ENCODE peak calls at places on chromosome 15, in five cellular contexts. F is A549, L is GM12878, N is HepG2, G is K562. A is an unnamed sample.
A peak's percentile ranks its signal among the peaks of the same experiment; 100 is the strongest.

GRCh38 chr15:67805871-67806538 is 19.3 kb upstream of the SKOR1 start:
- DNase-seq in F (no peak), L (no peak), N (no peak), G (no peak), A (no peak)

GRCh38 chr15:39034816-39035215 is 470.2 kb upstream of the RASGRP1 start:
- DNase-seq in F (no peak), L (no peak), N (no peak), G (no peak), A (no peak)

GRCh38 chr15:80701676-80702311 is 6.7 kb downstream of the ABHD17C start:
- DNase-seq in F (no peak), L (no peak), N (no peak), G (no peak), A (no peak)

GRCh38 chr15:65374334-65374733 is 3.5 kb downstream of the IGDCC3 start:
- DNase-seq in F (no peak), L (no peak), N (no peak), G (no peak), A (no peak)

GRCh38 chr15:68310178-68310810 is 32.7 kb downstream of the FEM1B start:
- DNase-seq in F (no peak), L (no peak), N (no peak), G (no peak), A (no peak)

GRCh38 chr15:47794266-47794914 is 77.1 kb downstream of the SEMA6D start:
- DNase-seq in F (no peak), L (no peak), N (no peak), G (no peak), A (no peak)

GRCh38 chr15:69391046-69391757 is 22.9 kb upstream of the KIF23 start:
- DNase-seq in F (no peak), L (no peak), N (no peak), G (no peak), A (no peak)

GRCh38 chr15:39530446-39531342 is 50.2 kb upstream of the THBS1 start:
- DNase-seq in F (no peak), L (no peak), N (no peak), G (no peak), A (peak; percentile 14)

GRCh38 chr15:85587707-85588441 is 206.9 kb downstream of the KLHL25 start:
- DNase-seq in F (no peak), L (no peak), N (no peak), G (no peak), A (peak; percentile 82)

GRCh38 chr15:36887214-36888017 is 212.9 kb downstream of the MEIS2 start:
- DNase-seq in F (no peak), L (no peak), N (no peak), G (peak; percentile 18), A (no peak)

GRCh38 chr15:87597346-87598052 is 659.0 kb downstream of the NTRK3 start:
- DNase-seq in F (no peak), L (no peak), N (no peak), G (peak; percentile 25), A (no peak)

GRCh38 chr15:46394463-46394862 is 759.6 kb downstream of the SQOR start:
- DNase-seq in F (no peak), L (no peak), N (no peak), G (no peak), A (no peak)

GRCh38 chr15:55742927-55743614 is at the start of gene PRTG:
- DNase-seq in F (peak; percentile 74), L (no peak), N (peak; percentile 72), G (peak; percentile 37), A (peak; percentile 69)

GRCh38 chr15:31905054-31905453 is 125.3 kb upstream of the CHRNA7 start:
- DNase-seq in F (no peak), L (no peak), N (no peak), G (no peak), A (no peak)

GRCh38 chr15:39534996-39535395 is 45.9 kb upstream of the THBS1 start:
- DNase-seq in F (no peak), L (no peak), N (no peak), G (no peak), A (no peak)

GRCh38 chr15:80953953-80954778 is 35.5 kb downstream of the MESD start:
- DNase-seq in F (no peak), L (no peak), N (peak; percentile 79), G (peak; percentile 25), A (peak; percentile 31)

GRCh38 chr15:87623832-87624231 is 632.7 kb downstream of the NTRK3 start:
- DNase-seq in F (no peak), L (no peak), N (no peak), G (peak; percentile 40), A (no peak)

GRCh38 chr15:39787479-39787878 is 4.8 kb upstream of the FSIP1 start:
- DNase-seq in F (no peak), L (no peak), N (peak; percentile 72), G (no peak), A (no peak)

GRCh38 chr15:68620721-68621528 is 42.1 kb downstream of the CORO2B start:
- DNase-seq in F (no peak), L (no peak), N (no peak), G (no peak), A (peak; percentile 98)

GRCh38 chr15:62853114-62853832 is 189.3 kb upstream of the TPM1 start:
- DNase-seq in F (no peak), L (no peak), N (peak; percentile 80), G (no peak), A (no peak)

GRCh38 chr15:27850050-27850449 is 249.1 kb downstream of the OCA2 start:
- DNase-seq in F (no peak), L (no peak), N (no peak), G (no peak), A (no peak)

GRCh38 chr15:73873889-73874511 is 636 bp downstream of the TBC1D21 start:
- DNase-seq in F (peak; percentile 19), L (no peak), N (peak; percentile 52), G (peak; percentile 57), A (peak; percentile 68)

GRCh38 chr15:25784876-25785642 is 78.1 kb downstream of the ATP10A start:
- DNase-seq in F (no peak), L (no peak), N (no peak), G (no peak), A (peak; percentile 94)

GRCh38 chr15:25785643-25786029 is 77.5 kb downstream of the ATP10A start:
- DNase-seq in F (no peak), L (no peak), N (no peak), G (no peak), A (no peak)

GRCh38 chr15:25784141-25784540 is 79.0 kb downstream of the ATP10A start:
- DNase-seq in F (no peak), L (no peak), N (no peak), G (no peak), A (peak; percentile 25)

GRCh38 chr15:25783134-25783533 is 80.0 kb downstream of the ATP10A start:
- DNase-seq in F (no peak), L (no peak), N (no peak), G (no peak), A (no peak)

GRCh38 chr15:25783607-25784131 is 79.5 kb downstream of the ATP10A start:
- DNase-seq in F (peak; percentile 25), L (no peak), N (no peak), G (peak; percentile 42), A (peak; percentile 38)
- TF ChIP-seq SMC3 in F (peak; percentile 19), L (no peak), N (peak; percentile 10), G (no peak), A (peak; percentile 23)

GRCh38 chr15:29917600-29918597 is 95.6 kb upstream of the TJP1 start:
- DNase-seq in F (no peak), L (no peak), N (no peak), G (no peak), A (peak; percentile 85)
- TF ChIP-seq RAD21 in F (no peak), L (no peak), N (no peak), G (no peak), A (no peak)

GRCh38 chr15:88913017-88913849 is at the start of gene MFGE8:
- DNase-seq in F (peak; percentile 87), L (no peak), N (peak; percentile 31), G (peak; percentile 85), A (peak; percentile 72)
- TF ChIP-seq POLR2A in F (peak; percentile 96), L (peak; percentile 63), N (no peak), G (peak; percentile 81), A (peak; percentile 96)

DNA sequence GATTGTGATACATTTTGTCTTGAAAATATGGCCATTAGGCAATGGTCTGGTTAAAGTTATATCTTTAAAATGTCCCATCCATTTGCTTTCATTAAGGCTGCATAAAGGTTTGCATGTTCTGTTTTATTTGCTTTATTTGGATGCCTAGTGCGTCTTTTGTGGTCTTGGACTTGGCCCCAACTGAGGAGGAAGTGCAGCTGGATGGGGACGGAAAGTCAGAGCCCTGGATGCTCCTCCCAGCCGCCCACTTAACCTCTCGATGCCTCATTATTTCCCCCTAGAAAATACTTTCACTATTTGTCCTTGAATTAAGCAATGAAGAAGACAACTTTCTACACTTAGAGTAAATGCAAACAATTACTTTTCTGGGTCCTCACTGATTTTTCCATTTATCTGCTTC is 898.2 kb downstream of the MCTP2 start:
- DNase-seq in F (no peak), L (no peak), N (no peak), G (no peak), A (peak; percentile 67)
- TF ChIP-seq SMC3 in F (no peak), L (no peak), N (no peak), G (no peak), A (no peak)

GRCh38 chr15:25670025-25670554 is 193.0 kb downstream of the ATP10A start:
- DNase-seq in F (no peak), L (no peak), N (no peak), G (no peak), A (peak; percentile 76)
- TF ChIP-seq RAD21 in F (no peak), L (no peak), N (no peak), G (no peak), A (no peak)

DNA sequence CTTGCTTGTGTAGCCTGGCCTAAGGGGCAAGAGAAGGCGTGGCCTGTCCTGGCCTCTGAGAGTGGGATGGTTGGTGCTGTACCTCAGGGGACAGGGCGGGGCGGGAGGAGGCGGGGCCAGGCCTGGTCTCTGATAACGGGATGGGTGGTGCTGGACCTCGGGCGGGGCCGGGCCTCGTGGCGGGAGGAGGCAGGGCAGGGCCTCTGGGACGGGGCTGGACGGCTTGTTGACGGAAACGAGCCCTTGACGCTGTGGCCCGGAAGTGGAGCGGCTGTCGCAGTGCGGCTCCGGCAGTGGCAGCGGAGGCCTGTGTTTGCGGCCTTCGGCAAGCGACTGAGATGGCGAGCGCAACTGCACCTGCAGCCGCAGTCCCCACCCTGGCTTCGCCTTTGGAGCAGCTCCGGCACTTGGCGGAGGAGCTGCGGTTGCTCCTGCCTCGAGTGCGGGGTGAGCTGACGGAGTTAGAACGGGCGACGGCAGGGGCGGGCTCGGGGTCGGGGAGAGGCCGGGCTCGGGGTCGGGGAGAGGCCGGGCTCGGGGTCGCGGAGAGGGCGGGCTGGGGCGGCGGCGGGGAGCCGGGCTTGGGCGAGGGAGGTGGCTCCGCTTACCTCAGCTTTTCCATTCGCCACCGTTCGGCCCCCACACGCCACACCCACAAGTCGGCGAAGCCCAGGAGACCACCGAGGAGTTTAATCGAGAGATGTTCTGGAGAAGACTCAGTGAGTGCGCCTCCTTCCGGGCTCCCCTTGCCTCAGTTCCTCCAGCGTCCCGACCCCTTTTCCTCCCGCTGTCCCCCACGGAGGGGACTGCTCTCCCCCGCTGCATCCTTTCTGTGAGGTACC is at the start of gene CCNDBP1:
- DNase-seq in F (peak; percentile 91), L (peak; percentile 87), N (peak; percentile 88), G (peak; percentile 99), A (peak; percentile 61)
- TF ChIP-seq POLR2A in F (peak; percentile 77), L (peak; percentile 98), N (peak; percentile 92), G (peak; percentile 89), A (no peak)

A was measured in IMR-90.